ENCODE peak calls at places on chromosome 20, in seven cellular contexts. X, C, M, H, T, A and N are unnamed samples.

GRCh38 chr20:37294262-37294981 is 5.0 kb downstream of the MANBAL start:
- DNase-seq in X (peak), C (peak), M (no peak), H (no peak), T (no peak), A (no peak), N (no peak)

GRCh38 chr20:54027704-54028103 is 42.7 kb downstream of the BCAS1 start:
- DNase-seq in X (no peak), C (no peak), M (no peak), H (no peak), T (no peak), A (no peak), N (no peak)

GRCh38 chr20:1629321-1629720 is 9.5 kb upstream of the SIRPB1 start:
- DNase-seq in X (peak), C (no peak), M (no peak), H (no peak), T (no peak), A (no peak), N (no peak)

GRCh38 chr20:19683168-19683567 is 74.9 kb upstream of the RIN2 start:
- DNase-seq in X (no peak), C (no peak), M (no peak), H (no peak), T (no peak), A (no peak), N (no peak)

GRCh38 chr20:44033873-44034272 is 119.2 kb downstream of the TOX2 start:
- DNase-seq in X (no peak), C (no peak), M (no peak), H (no peak), T (no peak), A (no peak), N (no peak)

GRCh38 chr20:62487564-62488086 is 11.8 kb upstream of the GATA5 start:
- DNase-seq in X (no peak), C (peak), M (no peak), H (peak), T (no peak), A (no peak), N (no peak)

GRCh38 chr20:19397676-19398075 is 185.2 kb downstream of the SLC24A3 start:
- DNase-seq in X (peak), C (no peak), M (no peak), H (no peak), T (no peak), A (no peak), N (no peak)

GRCh38 chr20:36856691-36857635 is 19.0 kb upstream of the TLDC2 start:
- DNase-seq in X (peak), C (peak), M (peak), H (peak), T (no peak), A (no peak), N (no peak)

GRCh38 chr20:19653328-19653727 is 104.7 kb upstream of the RIN2 start:
- DNase-seq in X (no peak), C (no peak), M (no peak), H (peak), T (no peak), A (no peak), N (no peak)

GRCh38 chr20:42007251-42007650 is 389.1 kb upstream of the CHD6 start:
- DNase-seq in X (no peak), C (no peak), M (no peak), H (no peak), T (no peak), A (no peak), N (no peak)

GRCh38 chr20:51388227-51388626 is 154.3 kb downstream of the NFATC2 start:
- DNase-seq in X (no peak), C (no peak), M (no peak), H (no peak), T (no peak), A (no peak), N (no peak)

GRCh38 chr20:63114693-63115069 is 101.2 kb downstream of the YTHDF1 start:
- DNase-seq in X (no peak), C (no peak), M (no peak), H (no peak), T (no peak), A (no peak), N (no peak)

GRCh38 chr20:64077876-64078551 is 1.3 kb downstream of the RGS19 start:
- DNase-seq in X (peak), C (no peak), M (no peak), H (peak), T (no peak), A (no peak), N (no peak)

GRCh38 chr20:8435251-8436035 is 303.4 kb downstream of the PLCB1 start:
- DNase-seq in X (no peak), C (no peak), M (no peak), H (no peak), T (no peak), A (no peak), N (no peak)

GRCh38 chr20:1632228-1632577 is 12.4 kb upstream of the SIRPB1 start:
- DNase-seq in X (no peak), C (no peak), M (no peak), H (no peak), T (no peak), A (no peak), N (no peak)

GRCh38 chr20:39381598-39381997 is 419.5 kb downstream of the DHX35 start:
- DNase-seq in X (no peak), C (no peak), M (no peak), H (peak), T (no peak), A (no peak), N (no peak)

GRCh38 chr20:24275946-24276705 is 193.3 kb upstream of the SYNDIG1 start:
- DNase-seq in X (no peak), C (no peak), M (no peak), H (no peak), T (no peak), A (no peak), N (no peak)

GRCh38 chr20:54199721-54200176 is 8.1 kb upstream of the PFDN4 start:
- DNase-seq in X (peak), C (peak), M (peak), H (peak), T (peak), A (peak), N (peak)

GRCh38 chr20:24458441-24458840 is 11.0 kb upstream of the SYNDIG1 start:
- DNase-seq in X (no peak), C (no peak), M (no peak), H (no peak), T (no peak), A (no peak), N (no peak)

GRCh38 chr20:51569815-51570741 is 27.6 kb upstream of the NFATC2 start:
- DNase-seq in X (no peak), C (no peak), M (no peak), H (no peak), T (no peak), A (peak), N (no peak)

GRCh38 chr20:36407196-36407733 is 101.1 kb downstream of the DLGAP4 start:
- DNase-seq in X (no peak), C (peak), M (no peak), H (no peak), T (no peak), A (no peak), N (no peak)

GRCh38 chr20:1333462-1334369 is 4.8 kb upstream of the SDCBP2 start:
- DNase-seq in X (no peak), C (no peak), M (no peak), H (peak), T (no peak), A (no peak), N (no peak)

GRCh38 chr20:20452254-20452676 is 84.4 kb downstream of the INSM1 start:
- DNase-seq in X (no peak), C (peak), M (peak), H (peak), T (peak), A (no peak), N (peak)

GRCh38 chr20:36548006-36548315 is 6.6 kb downstream of the MYL9 start:
- DNase-seq in X (no peak), C (no peak), M (peak), H (peak), T (no peak), A (no peak), N (peak)

GRCh38 chr20:1840865-1841553 is 54.2 kb upstream of the SIRPA start:
- DNase-seq in X (no peak), C (no peak), M (no peak), H (peak), T (no peak), A (no peak), N (no peak)

GRCh38 chr20:37379967-37380828 is 34.3 kb downstream of the SRC start:
- DNase-seq in X (no peak), C (peak), M (no peak), H (peak), T (no peak), A (peak), N (peak)

GRCh38 chr20:23629017-23629541 is 8.7 kb downstream of the CST3 start:
- DNase-seq in X (no peak), C (peak), M (no peak), H (peak), T (no peak), A (peak), N (no peak)

GRCh38 chr20:24495266-24495665 is 25.8 kb downstream of the SYNDIG1 start:
- DNase-seq in X (no peak), C (no peak), M (no peak), H (no peak), T (no peak), A (no peak), N (no peak)

GRCh38 chr20:3753098-3753497 is 14.5 kb downstream of the ADISSP start:
- DNase-seq in X (peak), C (peak), M (peak), H (peak), T (no peak), A (peak), N (peak)

GRCh38 chr20:3751664-3752385 is 15.7 kb downstream of the ADISSP start:
- DNase-seq in X (no peak), C (peak), M (no peak), H (peak), T (no peak), A (no peak), N (no peak)

GRCh38 chr20:3752386-3752759 is 15.2 kb downstream of the ADISSP start:
- DNase-seq in X (no peak), C (no peak), M (no peak), H (no peak), T (no peak), A (no peak), N (no peak)

GRCh38 chr20:3749689-3750639 is 17.5 kb downstream of the HSPA12B start:
- DNase-seq in X (peak), C (no peak), M (peak), H (peak), T (no peak), A (peak), N (no peak)

GRCh38 chr20:3751284-3751663 is 16.3 kb downstream of the ADISSP start:
- DNase-seq in X (no peak), C (no peak), M (no peak), H (peak), T (no peak), A (no peak), N (no peak)
- TF ChIP-seq CTCF in X (no peak), C (no peak), M (peak), H (peak), T (no peak), A (no peak), N (no peak)

GRCh38 chr20:13302647-13303425 is 81.8 kb downstream of the ISM1 start:
- DNase-seq in X (peak), C (peak), M (peak), H (peak), T (no peak), A (peak), N (no peak)
- TF ChIP-seq CTCF in X (peak), C (peak), M (peak), H (peak), T (peak), A (peak), N (no peak)

GRCh38 chr20:32823078-32823477 is 3.3 kb downstream of the MAPRE1 start:
- DNase-seq in X (peak), C (peak), M (no peak), H (no peak), T (no peak), A (no peak), N (no peak)
- TF ChIP-seq CTCF in X (no peak), C (peak), M (no peak), H (peak), T (no peak), A (no peak), N (no peak)

GRCh38 chr20:34824861-34825529 is 456 bp downstream of the NCOA6 start:
- DNase-seq in X (peak), C (peak), M (peak), H (peak), T (peak), A (peak), N (peak)
- TF ChIP-seq CTCF in X (no peak), C (no peak), M (no peak), H (peak), T (no peak), A (no peak), N (no peak)

DNA sequence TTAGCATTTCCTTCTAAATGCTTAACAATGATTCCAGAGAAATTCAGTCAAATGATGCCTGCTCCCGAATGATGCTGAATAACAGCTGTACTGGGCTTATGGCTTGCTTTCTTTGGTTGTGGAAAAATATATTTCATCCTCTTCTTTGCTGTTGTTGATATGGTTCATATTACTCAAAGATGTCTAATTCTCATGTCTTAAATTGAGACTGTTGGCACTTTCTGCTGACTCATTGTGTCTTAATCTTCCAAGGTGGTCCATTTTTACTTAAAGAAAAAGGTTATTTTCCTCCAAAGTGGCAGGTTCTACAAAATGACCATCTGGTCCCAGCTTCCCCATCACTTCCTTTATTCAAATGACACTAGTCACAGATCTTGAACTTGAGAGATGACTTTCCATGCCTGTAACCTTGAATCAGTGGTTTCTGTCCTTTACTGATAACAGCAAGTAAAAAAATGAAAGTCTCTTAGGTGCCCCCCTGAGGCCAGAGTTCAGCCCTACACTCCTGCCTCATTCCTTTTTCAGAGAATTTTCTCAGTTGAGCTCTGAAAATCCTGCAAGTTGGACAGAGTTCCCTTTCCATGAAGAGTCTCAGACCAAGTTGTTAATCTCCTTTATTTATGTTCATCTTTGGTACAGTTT is 6.9 kb downstream of the SNAP25 start:
- DNase-seq in X (no peak), C (no peak), M (peak), H (peak), T (no peak), A (peak), N (no peak)
- TF ChIP-seq CTCF in X (peak), C (peak), M (peak), H (peak), T (no peak), A (peak), N (no peak)